ENCODE peak calls at places on chromosomes 1 and 21, in six cellular contexts. R, A, V, P, D and C are unnamed samples.

GRCh38 chr1:246705368-246705767 is 18.8 kb upstream of the SCCPDH start:
- DNase-seq in R (no peak), A (no peak), V (peak; percentile 97), P (peak; percentile 79), D (no peak), C (peak; percentile 98)

GRCh38 chr1:62417351-62417999 is 19.4 kb upstream of the USP1 start:
- DNase-seq in R (no peak), A (no peak), V (no peak), P (no peak), D (no peak), C (no peak)

GRCh38 chr1:180785306-180785705 is 127.4 kb upstream of the KIAA1614 start:
- DNase-seq in R (no peak), A (no peak), V (no peak), P (no peak), D (no peak), C (no peak)

GRCh38 chr1:7549277-7549676 is 221.8 kb upstream of the VAMP3 start:
- DNase-seq in R (no peak), A (peak; percentile 68), V (peak; percentile 86), P (no peak), D (no peak), C (peak; percentile 26)

GRCh38 chr1:23452011-23452411 is 27.5 kb upstream of the TCEA3 start:
- DNase-seq in R (no peak), A (peak; percentile 9), V (no peak), P (no peak), D (no peak), C (no peak)

GRCh38 chr1:37593726-37594125 is 2.0 kb downstream of the GNL2 start:
- DNase-seq in R (no peak), A (no peak), V (no peak), P (no peak), D (no peak), C (no peak)

GRCh38 chr1:15407579-15407978 is 2.1 kb upstream of the EFHD2 start:
- DNase-seq in R (peak; percentile 25), A (no peak), V (peak; percentile 85), P (no peak), D (no peak), C (no peak)

GRCh38 chr1:114259517-114260160 is 106.0 kb upstream of the SYT6 start:
- DNase-seq in R (no peak), A (no peak), V (no peak), P (no peak), D (no peak), C (no peak)

GRCh38 chr21:45496968-45497845 is 45.0 kb downstream of the SLC19A1 start:
- DNase-seq in R (no peak), A (no peak), V (no peak), P (no peak), D (no peak), C (no peak)

GRCh38 chr1:195663549-195664280 is 944.5 kb downstream of the KCNT2 start:
- DNase-seq in R (no peak), A (no peak), V (peak; percentile 82), P (peak; percentile 67), D (no peak), C (peak; percentile 66)

GRCh38 chr21:33975548-33976081 is 60.0 kb upstream of the ATP5PO start:
- DNase-seq in R (no peak), A (peak; percentile 77), V (no peak), P (no peak), D (no peak), C (no peak)

GRCh38 chr1:234675561-234675960 is 65.6 kb upstream of the IRF2BP2 start:
- DNase-seq in R (no peak), A (no peak), V (no peak), P (no peak), D (no peak), C (no peak)

GRCh38 chr21:45383111-45383614 is 21.8 kb upstream of the COL18A1 start:
- DNase-seq in R (no peak), A (no peak), V (no peak), P (no peak), D (no peak), C (no peak)

GRCh38 chr1:4756184-4756504 is 101.7 kb downstream of the AJAP1 start:
- DNase-seq in R (no peak), A (no peak), V (no peak), P (no peak), D (no peak), C (no peak)

GRCh38 chr1:246875041-246876026 is 56.4 kb downstream of the AHCTF1 start:
- DNase-seq in R (no peak), A (no peak), V (no peak), P (peak; percentile 54), D (no peak), C (peak; percentile 56)

GRCh38 chr1:243234978-243235657 is 20.0 kb downstream of the CEP170 start:
- DNase-seq in R (no peak), A (no peak), V (no peak), P (peak; percentile 23), D (no peak), C (no peak)

GRCh38 chr1:84479998-84480397 is 932 bp downstream of the RPF1 start:
- DNase-seq in R (peak; percentile 42), A (no peak), V (no peak), P (no peak), D (no peak), C (no peak)

GRCh38 chr1:165726841-165727240 is 28.5 kb upstream of the ALDH9A1 start:
- DNase-seq in R (no peak), A (no peak), V (no peak), P (no peak), D (no peak), C (no peak)

GRCh38 chr1:228901936-228902681 is 166.8 kb downstream of the RHOU start:
- DNase-seq in R (no peak), A (no peak), V (no peak), P (no peak), D (no peak), C (no peak)

GRCh38 chr1:29410476-29410875 is 174.2 kb downstream of the PTPRU start:
- DNase-seq in R (peak; percentile 39), A (no peak), V (no peak), P (no peak), D (no peak), C (no peak)

GRCh38 chr1:36408479-36408878 is 10.8 kb upstream of the LSM10 start:
- DNase-seq in R (no peak), A (no peak), V (no peak), P (no peak), D (no peak), C (no peak)

GRCh38 chr1:20150326-20150705 is 11.2 kb downstream of the PLA2G2F start:
- DNase-seq in R (no peak), A (no peak), V (no peak), P (no peak), D (no peak), C (no peak)

GRCh38 chr1:231663211-231663792 is 36.7 kb downstream of the DISC1 start:
- DNase-seq in R (no peak), A (no peak), V (no peak), P (no peak), D (no peak), C (no peak)

GRCh38 chr1:147072371-147073061 is 99.8 kb downstream of the PRKAB2 start:
- DNase-seq in R (peak; percentile 68), A (no peak), V (peak; percentile 40), P (no peak), D (no peak), C (no peak)

GRCh38 chr1:107683198-107683657 is 281.8 kb downstream of the VAV3 start:
- DNase-seq in R (no peak), A (no peak), V (no peak), P (no peak), D (no peak), C (no peak)

GRCh38 chr1:87927391-87928073 is 598.9 kb downstream of the LMO4 start:
- DNase-seq in R (no peak), A (no peak), V (no peak), P (no peak), D (no peak), C (no peak)

GRCh38 chr1:153597206-153597605 is 15.7 kb downstream of the S100A16 start:
- DNase-seq in R (no peak), A (no peak), V (peak; percentile 47), P (no peak), D (no peak), C (no peak)

GRCh38 chr21:16563795-16564194 is 834.0 kb downstream of the USP25 start:
- DNase-seq in R (no peak), A (no peak), V (no peak), P (no peak), D (no peak), C (no peak)

GRCh38 chr1:197467881-197468280 is 199.8 kb downstream of the CRB1 start:
- DNase-seq in R (no peak), A (no peak), V (no peak), P (no peak), D (no peak), C (peak; percentile 72)

GRCh38 chr1:177964336-177964735 is 5.5 kb downstream of the SEC16B start:
- DNase-seq in R (no peak), A (no peak), V (no peak), P (no peak), D (no peak), C (no peak)

GRCh38 chr21:39972471-39972870 is 105.2 kb downstream of the PCP4 start:
- DNase-seq in R (no peak), A (no peak), V (no peak), P (no peak), D (no peak), C (no peak)

GRCh38 chr1:155179107-155180031 is 5.7 kb downstream of the TRIM46 start:
- DNase-seq in R (no peak), A (no peak), V (no peak), P (no peak), D (no peak), C (no peak)

GRCh38 chr1:228445524-228445866 is 28.8 kb upstream of the TRIM17 start:
- DNase-seq in R (no peak), A (no peak), V (no peak), P (no peak), D (no peak), C (no peak)

GRCh38 chr1:84365225-84366221 is 32.8 kb upstream of the DNASE2B start:
- DNase-seq in R (no peak), A (peak; percentile 43), V (peak; percentile 54), P (peak; percentile 90), D (no peak), C (peak; percentile 98)

GRCh38 chr1:42983253-42983652 is 24.6 kb upstream of the SLC2A1 start:
- DNase-seq in R (no peak), A (no peak), V (no peak), P (no peak), D (no peak), C (no peak)